ENCODE peak calls at places on chromosomes 5 and 9, in four cellular contexts. U is astrocyte, S is GM23248, H is hepatocyte. I is an unnamed sample.

GRCh38 chr9:75914936-75915335 is 24.5 kb downstream of the PCSK5 start:
- DNase-seq in U (no peak), S (no peak), H (no peak), I (no peak)

GRCh38 chr5:176415240-176416122 is 858 bp downstream of the CLTB start:
- DNase-seq in U (peak; percentile 43), H (peak; percentile 65), S (peak; percentile 89), I (peak; percentile 18)

GRCh38 chr5:127085371-127085770 is 12.1 kb upstream of the C5orf63 start:
- DNase-seq in S (no peak), H (no peak), U (no peak), I (no peak)

GRCh38 chr5:107157811-107158210 is 512.9 kb downstream of the EFNA5 start:
- DNase-seq in S (no peak), U (no peak), H (no peak), I (no peak)

GRCh38 chr9:27518809-27519208 is 5.3 kb upstream of the IFNK start:
- DNase-seq in H (no peak), U (no peak), S (no peak), I (no peak)

GRCh38 chr5:150656191-150657132 is 4.6 kb upstream of the MYOZ3 start:
- DNase-seq in H (peak; percentile 89), S (peak; percentile 73), U (no peak), I (peak; percentile 83)

GRCh38 chr9:124595743-124596142 is 88.5 kb upstream of the NR5A1 start:
- DNase-seq in S (no peak), U (no peak), H (peak; percentile 56), I (no peak)

GRCh38 chr9:136902259-136902821 is 16.0 kb downstream of the TRAF2 start:
- DNase-seq in H (peak; percentile 79), U (peak; percentile 74), S (peak; percentile 84), I (no peak)

GRCh38 chr5:80964919-80965318 is 4.8 kb downstream of the RASGRF2 start:
- DNase-seq in S (no peak), H (no peak), U (no peak), I (peak; percentile 88)

GRCh38 chr9:114689813-114690212 is 7.8 kb upstream of the TEX48 start:
- DNase-seq in U (no peak), H (no peak), S (no peak), I (no peak)

GRCh38 chr5:35133186-35133585 is 85.4 kb upstream of the AGXT2 start:
- DNase-seq in U (no peak), S (peak; percentile 75), H (no peak), I (no peak)

GRCh38 chr9:91207481-91207888 is 154.2 kb downstream of the AUH start:
- DNase-seq in S (peak; percentile 72), U (peak; percentile 71), H (no peak), I (no peak)

GRCh38 chr9:125867752-125868400 is 120.7 kb downstream of the PBX3 start:
- DNase-seq in S (peak; percentile 17), H (no peak), U (no peak), I (peak; percentile 41)

GRCh38 chr5:113091622-113092021 is 115.0 kb downstream of the DCP2 start:
- DNase-seq in U (no peak), H (no peak), S (no peak), I (no peak)

DNA sequence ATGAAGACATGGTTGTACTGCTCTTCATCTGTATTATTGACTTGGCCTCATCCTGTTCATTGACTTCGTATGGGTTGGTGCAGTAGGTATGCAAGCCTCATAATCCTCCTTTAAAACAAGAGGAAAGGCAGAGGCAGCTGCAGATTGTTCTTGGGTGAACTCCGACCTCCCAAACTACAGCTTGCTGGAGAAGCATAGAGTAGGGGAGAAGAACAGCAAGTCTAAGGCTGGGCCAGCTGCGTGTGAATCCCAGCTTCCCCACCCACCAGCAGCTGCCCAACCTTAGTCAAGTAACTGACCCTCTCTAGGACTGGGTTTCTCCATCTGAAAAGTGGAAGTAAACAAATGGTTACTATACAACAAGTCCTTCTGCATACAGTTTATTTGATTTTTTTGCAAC is 114.5 kb upstream of the WWC1 start:
- DNase-seq in H (no peak), S (no peak), U (no peak), I (no peak)
- H3K36me3 ChIP-seq in H (no peaks in the 10 kb centered on the region), S (peaks cover 11% of the 10 kb centered on the region), U (no peaks in the 10 kb centered on the region), I (no peaks in the 10 kb centered on the region)

DNA sequence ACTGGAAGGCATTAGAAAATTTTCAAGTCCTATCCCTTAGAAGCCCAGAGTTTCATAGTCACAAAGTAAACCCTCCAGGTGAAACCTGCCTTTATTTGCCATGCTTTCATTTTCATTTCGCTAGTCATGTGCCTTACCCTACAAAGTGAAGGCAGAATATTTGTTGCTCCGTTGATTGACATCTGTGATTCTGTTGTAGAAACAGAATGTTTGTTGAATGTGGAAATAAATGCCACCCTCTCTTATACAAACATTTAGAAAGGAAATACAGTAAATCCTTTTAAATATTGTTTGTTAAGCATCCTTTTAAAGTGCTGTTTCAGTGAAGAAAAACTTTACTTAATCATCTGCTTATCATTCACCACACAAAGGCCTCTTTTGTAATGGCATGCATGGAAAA is 34.4 kb upstream of the CAST start:
- DNase-seq in S (no peak), U (no peak), H (no peak), I (no peak)
- H3K4me3 ChIP-seq in S (no peak overlapping the region), U (no peak overlapping the region), H (no peak overlapping the region), I (no peak overlapping the region)

GRCh38 chr9:122213102-122213588 is 15.6 kb downstream of the LHX6 start:
- DNase-seq in H (no peak), U (no peak), S (no peak), I (no peak)
- TF ChIP-seq EZH2 in H (no peak), U (no peak), S (no peak), I (peak; percentile 72)

DNA sequence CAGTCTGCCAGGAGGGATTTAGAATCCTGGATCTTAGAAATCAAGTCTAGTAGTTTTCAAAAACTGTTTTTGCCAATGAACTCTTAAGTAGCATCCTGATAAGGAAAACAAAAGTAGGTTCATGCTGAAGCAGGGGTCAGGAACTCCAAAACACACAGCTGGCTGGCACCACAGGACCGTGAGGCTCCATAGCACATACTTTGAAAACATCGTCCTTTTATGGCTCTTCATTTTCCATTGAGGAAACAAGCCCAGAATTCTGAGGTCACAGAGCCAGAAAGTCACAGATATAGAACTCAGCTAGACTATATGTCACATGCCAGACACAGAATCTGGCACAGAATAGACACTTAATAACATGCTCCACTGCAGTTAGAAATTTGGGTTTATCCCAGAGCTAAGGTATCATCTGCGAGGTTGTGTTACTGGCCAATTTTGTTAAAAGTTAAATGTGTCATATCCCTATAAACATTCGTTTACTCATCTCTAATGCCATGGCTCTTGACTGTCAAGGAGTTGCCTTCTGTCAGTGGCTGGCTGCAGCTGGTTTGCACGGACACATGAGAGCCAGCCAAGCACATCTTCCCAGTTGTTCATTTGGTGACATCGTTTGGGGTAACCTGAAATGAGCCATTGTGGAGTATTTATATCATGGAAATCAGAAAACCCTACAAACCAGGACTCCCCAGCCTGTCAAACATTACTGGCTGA is 58.8 kb downstream of the FAM78A start:
- DNase-seq in S (no peak), U (no peak), H (no peak), I (no peak)
- H3K36me3 ChIP-seq in S (no peaks in the 10 kb centered on the region), U (peaks cover 5% of the 10 kb centered on the region), H (no peaks in the 10 kb centered on the region), I (no peaks in the 10 kb centered on the region)

DNA sequence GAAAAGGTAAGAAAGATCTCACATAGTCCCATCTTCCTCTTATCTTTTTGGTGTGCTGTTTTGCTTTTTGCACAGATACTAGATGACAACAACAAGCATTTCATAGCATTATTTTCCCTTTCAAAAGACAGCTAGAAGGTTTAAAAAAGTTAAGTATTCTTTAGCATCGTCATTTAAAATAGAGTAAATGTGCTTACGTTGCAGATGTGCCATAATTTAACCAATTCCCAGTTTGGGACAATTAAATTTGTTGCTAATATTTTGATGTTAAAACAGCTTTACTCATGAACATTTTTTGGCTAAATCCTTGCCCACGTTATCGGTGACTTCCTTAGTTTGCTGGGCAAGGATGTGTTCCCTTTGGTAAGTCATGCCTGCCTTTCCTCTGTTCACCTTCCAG is 41.6 kb downstream of the PTTG1 start:
- DNase-seq in U (no peak), H (no peak), S (no peak), I (no peak)
- H3K4me3 ChIP-seq in U (no peak overlapping the region), H (no peak overlapping the region), S (no peak overlapping the region), I (no peak overlapping the region)

I was measured in A673.